ENCODE peak calls at places on chromosomes 12 and 14, in five cellular contexts. C, E, D, L and G are unnamed samples. For H3K9me3, the result is how much of the 10 kb centered on the place peaks cover.

GRCh38 chr14:70822706-70823185 is 13.4 kb upstream of the MAP3K9 start:
- DNase-seq in C (no peak), E (peak), D (peak), L (peak), G (peak)

GRCh38 chr14:77043984-77044485 is 15.5 kb upstream of the IRF2BPL start:
- DNase-seq in C (no peak), E (no peak), D (no peak), L (no peak), G (no peak)

GRCh38 chr14:76501156-76501555 is 125.2 kb downstream of the ESRRB start:
- DNase-seq in C (no peak), E (no peak), D (no peak), L (no peak), G (no peak)

GRCh38 chr14:51996148-51996746 is 6.9 kb downstream of the RTRAF start:
- DNase-seq in C (no peak), E (peak), D (no peak), L (no peak), G (no peak)

GRCh38 chr12:79174656-79175055 is 310.1 kb downstream of the SYT1 start:
- DNase-seq in C (no peak), E (no peak), D (no peak), L (no peak), G (no peak)

GRCh38 chr12:115898670-115899069 is 378.8 kb downstream of the MED13L start:
- DNase-seq in C (no peak), E (no peak), D (no peak), L (no peak), G (no peak)

GRCh38 chr12:57242691-57243454 is 8.1 kb downstream of the STAC3 start:
- DNase-seq in C (no peak), E (peak), D (peak), L (peak), G (peak)

GRCh38 chr12:106814649-106815048 is 40.2 kb downstream of the RIC8B start:
- DNase-seq in C (no peak), E (no peak), D (no peak), L (no peak), G (no peak)

GRCh38 chr12:100955139-100955538 is 160.6 kb downstream of the ANO4 start:
- DNase-seq in C (no peak), E (no peak), D (no peak), L (no peak), G (no peak)

GRCh38 chr14:34364201-34364600 is 97.8 kb downstream of the SPTSSA start:
- DNase-seq in C (no peak), E (no peak), D (no peak), L (no peak), G (no peak)

GRCh38 chr12:96906498-96906848 is 584 bp upstream of the NEDD1 start:
- DNase-seq in C (no peak), E (no peak), D (no peak), L (no peak), G (no peak)

GRCh38 chr12:96907681-96908163 is 665 bp downstream of the NEDD1 start:
- DNase-seq in C (no peak), E (peak), D (no peak), L (no peak), G (no peak)

GRCh38 chr12:96901175-96901574 is 5.9 kb upstream of the NEDD1 start:
- DNase-seq in C (no peak), E (no peak), D (no peak), L (no peak), G (no peak)

GRCh38 chr12:96906849-96907664 is at the start of gene NEDD1:
- DNase-seq in C (peak), E (peak), D (peak), L (peak), G (peak)

GRCh38 chr12:96902076-96902475 is 5.0 kb upstream of the NEDD1 start:
- DNase-seq in C (no peak), E (no peak), D (no peak), L (no peak), G (no peak)
- TF ChIP-seq CTCF in C (no peak), E (no peak), D (no peak), L (no peak), G (no peak)

GRCh38 chr12:34336619-34337465 is 314.5 kb downstream of the ALG10 start:
- DNase-seq in C (no peak), E (no peak), D (no peak), L (no peak), G (no peak)
- H3K9me3 ChIP-seq in C (under half), E (under half), D (under half), L (under half), G (half or more)

GRCh38 chr14:24145700-24146621 is at the start of gene PSME2:
- DNase-seq in C (no peak), E (no peak), D (no peak), L (no peak), G (no peak)

GRCh38 chr14:24141030-24141880 is at the start of gene EMC9:
- DNase-seq in C (peak), E (peak), D (peak), L (peak), G (peak)

GRCh38 chr14:24145219-24145618 is 1.2 kb downstream of the PSME2 start:
- DNase-seq in C (no peak), E (no peak), D (no peak), L (no peak), G (no peak)

GRCh38 chr14:24144451-24144850 is 2.0 kb downstream of the PSME2 start:
- DNase-seq in C (no peak), E (no peak), D (no peak), L (no peak), G (no peak)

GRCh38 chr14:24143511-24143910 is 2.1 kb upstream of the EMC9 start:
- DNase-seq in C (no peak), E (no peak), D (no peak), L (no peak), G (no peak)
- H3K4me3 ChIP-seq in C (no peak), E (no peak), D (no peak), L (no peak), G (no peak)

GRCh38 chr12:21613931-21614330 is 9.3 kb upstream of the GYS2 start:
- DNase-seq in C (no peak), E (no peak), D (no peak), L (no peak), G (no peak)
- TF ChIP-seq CTCF in C (no peak), E (peak), D (no peak), L (no peak), G (no peak)

GRCh38 chr12:65952737-65953209 is 128.5 kb downstream of the HMGA2 start:
- DNase-seq in C (no peak), E (no peak), D (no peak), L (no peak), G (no peak)
- H3K9me3 ChIP-seq in C (under half), E (under half), D (under half), L (under half), G (under half)

GRCh38 chr14:59961518-59962062 is 41.6 kb downstream of the LRRC9 start:
- DNase-seq in C (no peak), E (no peak), D (no peak), L (no peak), G (no peak)

GRCh38 chr14:59969319-59969718 is 49.4 kb downstream of the LRRC9 start:
- DNase-seq in C (no peak), E (no peak), D (no peak), L (no peak), G (no peak)

GRCh38 chr14:59959663-59960062 is 39.7 kb downstream of the LRRC9 start:
- DNase-seq in C (no peak), E (no peak), D (no peak), L (no peak), G (no peak)

DNA sequence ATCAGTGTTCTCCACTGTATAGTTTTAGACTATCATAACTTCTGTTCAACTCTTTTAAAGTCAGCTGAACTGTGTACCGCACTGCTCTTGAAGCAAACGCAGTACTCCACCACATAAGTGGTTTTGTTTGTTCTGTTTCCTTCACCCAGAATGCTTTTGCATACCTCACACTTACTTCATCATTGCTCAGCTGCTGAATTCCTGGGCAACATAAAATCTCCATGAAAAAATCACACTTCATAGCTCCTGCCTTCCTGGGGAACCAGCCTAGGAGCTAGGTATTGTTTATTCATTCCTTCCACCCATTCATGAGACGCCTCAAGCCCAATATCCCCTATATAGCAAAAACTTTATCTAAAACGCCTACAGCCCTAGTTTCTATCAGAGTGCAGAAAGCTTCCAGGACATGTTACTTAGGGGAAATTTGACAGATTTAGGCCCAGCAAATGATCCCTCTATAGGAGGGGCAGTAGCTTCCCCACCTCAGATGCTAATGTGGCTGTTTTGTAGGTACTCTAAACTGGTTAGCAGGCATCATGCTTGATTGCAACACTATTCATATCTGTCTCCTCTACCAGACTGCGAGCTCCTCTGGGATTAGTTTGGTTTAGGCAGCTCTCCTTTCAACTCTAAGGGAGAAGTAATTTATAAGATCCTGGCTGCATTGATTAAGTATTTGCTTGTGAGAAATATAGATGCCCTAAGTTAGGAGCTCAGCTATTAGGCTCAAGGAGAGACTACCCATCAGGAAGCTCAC is 44.5 kb downstream of the LRRC9 start:
- DNase-seq in C (no peak), E (no peak), D (no peak), L (no peak), G (no peak)
- H3K4me3 ChIP-seq in C (no peak), E (no peak), D (no peak), L (no peak), G (no peak)

GRCh38 chr12:3303410-3304136 is 187.4 kb upstream of the PRMT8 start:
- DNase-seq in C (no peak), E (peak), D (no peak), L (no peak), G (no peak)
- TF ChIP-seq CTCF in C (no peak), E (peak), D (no peak), L (no peak), G (no peak)

DNA sequence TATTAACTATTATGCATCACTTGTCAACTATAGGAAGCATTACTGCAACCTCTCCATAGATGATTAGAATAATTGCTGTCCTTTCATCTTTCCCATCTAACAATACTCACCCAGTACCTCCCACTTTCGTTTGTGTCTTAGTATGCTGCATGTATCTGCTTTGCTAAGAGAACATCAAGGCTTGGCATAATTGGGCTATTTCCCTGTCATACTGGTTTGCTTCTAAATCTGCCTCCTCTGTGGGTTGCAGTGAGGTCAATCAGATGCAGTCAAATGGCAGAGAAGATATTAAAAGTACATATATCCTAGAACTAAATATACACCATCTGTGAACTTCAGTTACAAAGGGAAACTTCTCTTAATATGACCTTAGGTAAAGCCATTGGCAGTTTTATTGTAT is 710.8 kb downstream of the DIO2 start:
- DNase-seq in C (no peak), E (no peak), D (no peak), L (no peak), G (no peak)
- H3K9me3 ChIP-seq in C (under half), E (under half), D (under half), L (under half), G (under half)

DNA sequence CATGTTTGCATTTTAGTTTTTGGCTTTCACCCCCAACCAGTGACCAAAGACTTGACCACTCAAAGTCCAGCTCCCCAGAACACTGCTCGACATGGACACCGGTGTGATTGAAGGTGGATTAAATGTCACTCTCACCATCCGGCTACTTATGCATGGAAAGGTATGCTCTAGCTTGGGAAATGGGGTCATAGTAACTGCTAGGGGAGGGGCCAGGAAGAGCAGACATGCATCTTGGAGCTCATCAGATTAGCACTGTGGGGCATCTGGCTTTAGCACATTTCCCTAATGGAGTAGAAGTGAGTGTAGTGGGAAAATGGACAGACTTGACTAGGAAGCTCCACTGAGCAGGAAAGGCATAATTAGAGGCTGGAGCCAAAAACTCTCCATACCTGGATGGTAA is 2.8 kb downstream of the PCBP2 start:
- DNase-seq in C (no peak), E (peak), D (no peak), L (no peak), G (no peak)
- H3K4me3 ChIP-seq in C (no peak), E (peak), D (no peak), L (no peak), G (no peak)